ENCODE peak calls at places on chromosomes 4 and X, in four cellular contexts. M is AG10803, H is aorta, Z is AG09309. J is an unnamed sample.

GRCh38 chrX:122913764-122914163 is 270.3 kb upstream of the GRIA3 start:
- DNase-seq in M (no peak), H (no peak), Z (no peak), J (no peak)

GRCh38 chr4:174037049-174037448 is 246.4 kb downstream of the FBXO8 start:
- DNase-seq in M (peak), H (no peak), Z (no peak), J (peak)

GRCh38 chr4:167088115-167088514 is 146.2 kb downstream of the SPOCK3 start:
- DNase-seq in M (no peak), H (no peak), Z (no peak), J (no peak)

GRCh38 chr4:185112104-185112503 is 31.0 kb upstream of the SLC25A4 start:
- DNase-seq in M (peak), H (no peak), Z (peak), J (peak)

GRCh38 chr4:30866907-30867306 is 146.7 kb downstream of the PCDH7 start:
- DNase-seq in M (no peak), H (no peak), Z (no peak), J (no peak)

GRCh38 chrX:119690921-119691716 is 1.8 kb downstream of the SEPTIN6 start:
- DNase-seq in M (peak), H (no peak), Z (no peak), J (peak)

GRCh38 chrX:78213331-78213730 is 73.9 kb upstream of the TAF9B start:
- DNase-seq in M (no peak), H (no peak), Z (no peak), J (no peak)

GRCh38 chr4:55633903-55634302 is 2.2 kb downstream of the NMU start:
- DNase-seq in M (no peak), H (no peak), Z (no peak), J (no peak)

GRCh38 chrX:150050387-150050786 is 112.1 kb upstream of the EOLA2 start:
- DNase-seq in M (no peak), H (no peak), Z (no peak), J (no peak)

GRCh38 chr4:114964016-114964415 is 149.4 kb downstream of the NDST4 start:
- DNase-seq in M (no peak), H (no peak), Z (no peak), J (no peak)

GRCh38 chr4:119984998-119985397 is 81.7 kb downstream of the MAD2L1 start:
- DNase-seq in M (no peak), H (no peak), Z (no peak), J (no peak)

GRCh38 chr4:60683953-60684352 is 516.2 kb upstream of the ADGRL3 start:
- DNase-seq in M (peak), H (no peak), Z (peak), J (peak)

GRCh38 chr4:102759835-102760644 is 728 bp downstream of the MANBA start:
- DNase-seq in M (peak), H (no peak), Z (peak), J (peak)

GRCh38 chr4:111639120-111639519 is 506.1 kb upstream of the FAM241A start:
- DNase-seq in M (peak), H (no peak), Z (no peak), J (peak)

GRCh38 chrX:13428055-13428786 is 108.4 kb upstream of the ATXN3L start:
- DNase-seq in M (peak), H (no peak), Z (no peak), J (peak)

GRCh38 chr4:93237526-93237925 is 591.0 kb upstream of the ATOH1 start:
- DNase-seq in M (no peak), H (no peak), Z (no peak), J (no peak)

GRCh38 chr4:74279716-74280115 is 28.6 kb upstream of the EPGN start:
- DNase-seq in M (no peak), H (no peak), Z (no peak), J (no peak)

GRCh38 chrX:41781500-41781899 is 57.5 kb downstream of the GPR82 start:
- DNase-seq in M (peak), H (no peak), Z (no peak), J (peak)

GRCh38 chr4:181830404-181831035 is 412.7 kb upstream of the TENM3 start:
- DNase-seq in M (no peak), H (no peak), Z (no peak), J (no peak)

GRCh38 chr4:149987330-149987751 is 90.9 kb upstream of the DCLK2 start:
- DNase-seq in M (peak), H (no peak), Z (no peak), J (peak)

GRCh38 chrX:41922125-41922521 is 1.2 kb downstream of the CASK start:
- DNase-seq in M (peak), H (no peak), Z (no peak), J (peak)

GRCh38 chr4:24862073-24862751 is 50.6 kb downstream of the CCDC149 start:
- DNase-seq in M (no peak), H (no peak), Z (no peak), J (no peak)

GRCh38 chr4:24858550-24858949 is 54.3 kb downstream of the CCDC149 start:
- DNase-seq in M (no peak), H (no peak), Z (no peak), J (no peak)

GRCh38 chr4:24855741-24856140 is 57.1 kb downstream of the CCDC149 start:
- DNase-seq in M (peak), H (no peak), Z (no peak), J (no peak)

GRCh38 chr4:24856586-24856985 is 56.3 kb downstream of the CCDC149 start:
- DNase-seq in M (peak), H (peak), Z (no peak), J (peak)

DNA sequence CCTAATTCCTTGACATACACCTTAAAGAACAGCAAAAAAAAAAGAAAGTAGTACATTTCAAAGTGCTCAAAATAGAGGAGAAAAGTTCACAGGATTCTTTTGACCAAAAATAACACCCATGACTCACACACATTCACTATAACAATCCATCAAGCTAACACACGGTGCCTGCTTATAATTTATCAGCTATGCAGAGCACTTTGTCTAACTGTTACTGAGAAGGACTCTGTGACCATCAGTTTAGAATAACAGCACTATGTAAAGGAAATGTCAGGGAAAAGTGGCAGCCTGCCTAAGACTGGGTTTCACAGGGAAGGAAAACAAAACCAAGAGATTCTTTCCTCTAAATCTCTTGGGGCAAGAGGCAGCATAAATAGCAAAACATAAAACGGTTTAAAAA is 54.8 kb downstream of the CCDC149 start:
- DNase-seq in M (peak), H (no peak), Z (peak), J (peak)
- H3K4me3 ChIP-seq in M (no peak), H (no peak), Z (no peak), J (no peak)

GRCh38 chr4:113294910-113295309 is 245.5 kb downstream of the ANK2 start:
- DNase-seq in M (no peak), H (no peak), Z (no peak), J (peak)

GRCh38 chr4:113292371-113293042 is 243.1 kb downstream of the ANK2 start:
- DNase-seq in M (peak), H (peak), Z (no peak), J (peak)

GRCh38 chr4:113293043-113293560 is 243.6 kb downstream of the ANK2 start:
- DNase-seq in M (peak), H (peak), Z (no peak), J (peak)

GRCh38 chr4:113290666-113291065 is 241.2 kb downstream of the ANK2 start:
- DNase-seq in M (no peak), H (no peak), Z (no peak), J (no peak)

DNA sequence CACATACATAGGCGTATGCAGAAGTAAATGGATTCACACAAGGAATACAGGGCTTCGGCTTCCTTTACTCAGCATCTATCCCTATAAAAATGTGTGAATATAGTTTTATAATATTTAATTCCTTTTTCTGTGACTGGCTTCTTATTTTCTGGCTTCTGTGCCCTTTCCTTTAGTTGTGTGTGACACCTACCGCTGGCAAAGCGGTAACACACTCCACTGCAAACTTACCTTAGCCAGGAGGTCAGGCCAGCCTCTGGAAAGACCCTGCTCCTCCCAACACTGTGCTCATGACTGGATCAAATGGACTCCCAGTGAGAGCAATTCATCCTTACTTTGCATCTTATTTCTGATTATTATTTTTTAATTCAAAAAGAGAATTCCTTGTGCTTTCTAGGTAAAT is 244.2 kb downstream of the ANK2 start:
- DNase-seq in M (peak), H (no peak), Z (no peak), J (peak)
- H3K4me3 ChIP-seq in M (peak), H (peak), Z (no peak), J (no peak)

GRCh38 chr4:113957961-113958360 is 21.5 kb downstream of the ARSJ start:
- DNase-seq in M (peak), H (no peak), Z (no peak), J (no peak)
- H3K4me3 ChIP-seq in M (no peak), H (no peak), Z (no peak), J (no peak)

GRCh38 chr4:169491211-169491610 is 121.2 kb downstream of the NEK1 start:
- DNase-seq in M (no peak), H (no peak), Z (no peak), J (no peak)

GRCh38 chr4:169493164-169493524 is 119.2 kb downstream of the NEK1 start:
- DNase-seq in M (no peak), H (no peak), Z (no peak), J (no peak)

DNA sequence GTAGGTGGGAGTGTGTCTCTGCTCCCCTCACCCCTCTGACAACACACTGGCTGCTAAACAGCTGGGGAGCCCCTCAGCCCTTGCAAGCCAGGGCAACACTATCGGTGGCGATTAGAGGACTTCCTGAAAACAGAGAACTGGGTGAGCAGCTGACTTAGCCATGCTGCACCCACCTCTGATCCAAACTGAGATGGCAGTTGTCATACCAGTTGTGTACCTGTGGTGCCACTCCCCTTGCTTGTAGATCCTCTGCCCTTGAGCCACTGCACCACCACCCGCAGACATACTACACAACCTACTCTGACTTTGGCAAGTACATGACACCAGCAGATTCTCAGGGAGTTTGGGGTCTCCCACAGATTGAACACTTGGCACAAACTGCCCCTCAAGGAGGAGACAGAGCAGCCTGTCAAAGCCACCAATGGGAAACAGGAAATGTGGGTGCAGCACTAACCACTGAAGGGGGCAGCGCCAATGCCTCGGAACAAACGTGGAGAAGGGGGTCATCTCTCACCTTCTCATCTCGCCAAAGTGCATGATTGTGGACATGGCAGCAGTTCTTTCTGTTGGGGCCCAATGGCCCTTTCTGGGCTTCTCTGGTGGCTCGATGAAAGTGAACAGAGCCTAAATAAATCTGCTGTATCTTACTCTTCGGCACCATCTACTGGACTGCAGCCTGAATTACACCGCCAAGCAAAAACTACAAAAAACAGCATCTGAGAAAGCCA is 119.8 kb downstream of the NEK1 start:
- DNase-seq in M (peak), H (no peak), Z (no peak), J (peak)
- H3K4me3 ChIP-seq in M (no peak), H (no peak), Z (no peak), J (no peak)

GRCh38 chr4:140719693-140720092 is 36.5 kb downstream of the TBC1D9 start:
- DNase-seq in M (no peak), H (no peak), Z (no peak), J (no peak)

GRCh38 chr4:140719022-140719421 is 37.2 kb downstream of the TBC1D9 start:
- DNase-seq in M (peak), H (no peak), Z (no peak), J (peak)

GRCh38 chr4:140715121-140715520 is 41.1 kb downstream of the TBC1D9 start:
- DNase-seq in M (no peak), H (no peak), Z (no peak), J (no peak)

GRCh38 chr4:140718240-140718639 is 37.9 kb downstream of the TBC1D9 start:
- DNase-seq in M (peak), H (no peak), Z (no peak), J (peak)

DNA sequence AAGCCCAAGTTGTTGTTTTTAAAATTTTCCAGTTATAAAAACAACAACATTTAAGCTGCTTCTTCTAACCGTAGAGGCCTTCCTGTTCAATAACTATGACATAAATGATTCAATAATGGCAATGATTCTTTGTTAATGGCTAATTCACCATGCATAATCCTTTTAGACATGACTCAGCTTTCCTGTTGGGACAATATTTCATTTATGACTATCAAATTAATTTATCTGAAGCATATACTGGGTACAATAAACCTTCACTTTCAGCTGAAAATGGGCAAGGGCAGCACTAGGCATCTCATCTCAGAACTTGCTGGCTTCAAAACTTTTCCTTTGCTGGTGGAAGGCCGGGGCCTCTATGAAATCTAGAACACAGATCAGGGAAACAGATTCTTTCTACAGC is 38.9 kb downstream of the TBC1D9 start:
- DNase-seq in M (no peak), H (no peak), Z (no peak), J (no peak)
- H3K4me3 ChIP-seq in M (no peak), H (no peak), Z (no peak), J (no peak)

GRCh38 chrX:91434351-91435168 is at the start of gene PABPC5:
- DNase-seq in M (peak), H (peak), Z (peak), J (peak)
- H3K4me3 ChIP-seq in M (peak), H (peak), Z (peak), J (peak)

DNA sequence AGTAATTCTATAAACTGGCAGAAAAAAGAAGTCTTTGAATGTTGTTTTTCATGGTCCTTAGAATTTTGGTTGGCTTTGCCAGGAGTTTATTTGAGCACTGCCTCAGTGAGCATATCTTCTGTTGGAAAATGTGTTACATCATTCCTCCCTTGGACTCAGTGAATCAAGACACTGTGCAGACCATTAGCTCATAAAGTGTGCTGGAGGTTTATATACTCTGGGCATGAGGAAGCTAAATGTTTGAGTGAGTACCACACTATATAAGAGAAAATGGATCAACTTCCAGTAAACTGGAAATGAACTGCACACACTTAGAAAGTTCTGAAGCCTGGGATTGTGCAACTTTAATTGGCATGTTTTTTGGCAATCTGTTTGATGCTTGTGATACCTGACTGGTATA is 75.8 kb downstream of the LIMCH1 start:
- DNase-seq in M (no peak), H (no peak), Z (no peak), J (no peak)
- H3K4me3 ChIP-seq in M (no peak), H (no peak), Z (no peak), J (no peak)

DNA sequence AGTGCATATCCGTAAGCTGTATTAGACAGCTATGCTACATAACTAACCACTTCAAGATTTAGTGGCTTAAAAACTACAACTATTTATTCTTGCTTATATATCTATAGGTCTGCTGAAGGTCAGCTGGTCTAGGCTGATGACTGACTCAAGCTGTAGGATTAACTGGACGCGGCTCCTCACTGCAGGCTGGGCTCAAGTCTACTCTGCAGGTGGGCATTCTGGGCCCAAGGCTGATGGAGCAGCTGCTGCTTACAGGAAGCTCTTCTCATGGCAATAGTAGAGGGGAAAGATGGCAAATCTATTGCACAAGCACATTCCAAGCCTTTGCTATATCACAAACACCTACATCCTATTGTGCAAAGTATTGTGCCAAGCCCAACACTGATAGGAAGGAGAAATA is 264.0 kb downstream of the NKX6-1 start:
- DNase-seq in M (no peak), H (no peak), Z (no peak), J (no peak)
- H3K4me3 ChIP-seq in M (no peak), H (no peak), Z (no peak), J (no peak)

J was measured in fibroblast of mammary gland.